ENCODE peak calls at places on chromosome X, in six cellular contexts. M is right cardiac atrium, I is aorta, X is suprapubic skin, N is mesenchymal stem cell, W is upper lobe of right lung. C is an unnamed sample.

GRCh38 chrX:133813991-133814390 is 171.4 kb downstream of the GPC3 start:
- DNase-seq in M (no peak), I (no peak), X (no peak), N (no peak), W (no peak), C (no peak)

GRCh38 chrX:22686138-22686541 is 313.6 kb upstream of the DDX53 start:
- DNase-seq in M (peak; percentile 35), I (no peak), X (peak; percentile 48), N (peak; percentile 13), W (no peak), C (no peak)

GRCh38 chrX:151806967-151807540 is 72.5 kb downstream of the CNGA2 start:
- DNase-seq in M (no peak), I (no peak), X (no peak), N (no peak), W (no peak), C (no peak)

GRCh38 chrX:104318330-104319009 is 63.7 kb upstream of the ESX1 start:
- DNase-seq in M (no peak), I (no peak), X (no peak), N (peak; percentile 21), W (no peak), C (no peak)

GRCh38 chrX:84188320-84188834 is 378 bp upstream of the RPS6KA6 start:
- DNase-seq in M (peak; percentile 77), I (peak; percentile 86), X (no peak), N (peak; percentile 63), W (peak; percentile 76), C (peak; percentile 67)

GRCh38 chrX:19846995-19847790 is 40.2 kb downstream of the SH3KBP1 start:
- DNase-seq in M (no peak), I (no peak), X (no peak), N (peak; percentile 93), W (no peak), C (no peak)

GRCh38 chrX:154096140-154097002 is 1.1 kb downstream of the MECP2 start:
- DNase-seq in M (peak; percentile 58), I (no peak), X (no peak), N (peak; percentile 24), W (peak; percentile 64), C (no peak)

GRCh38 chrX:1685460-1685859 is 70.6 kb downstream of the ASMT start:
- DNase-seq in M (no peak), I (no peak), X (no peak), N (no peak), W (no peak), C (no peak)

GRCh38 chrX:49106930-49107329 is 16.6 kb downstream of the GPKOW start:
- DNase-seq in M (no peak), I (no peak), X (no peak), N (peak; percentile 57), W (no peak), C (peak; percentile 39)

GRCh38 chrX:136781180-136781797 is 557 bp upstream of the ARHGEF6 start:
- DNase-seq in M (no peak), I (no peak), X (no peak), N (peak; percentile 12), W (no peak), C (no peak)

GRCh38 chrX:130055103-130055502 is 55.2 kb downstream of the ELF4 start:
- DNase-seq in M (peak; percentile 65), I (no peak), X (no peak), N (peak; percentile 33), W (no peak), C (no peak)

GRCh38 chrX:77698242-77698641 is 87.8 kb downstream of the ATRX start:
- DNase-seq in M (no peak), I (no peak), X (no peak), N (no peak), W (no peak), C (no peak)
- H3K27me3 ChIP-seq in M (no peaks in the 10 kb centered on the region), I (no peaks in the 10 kb centered on the region), X (no peaks in the 10 kb centered on the region), N (no peaks in the 10 kb centered on the region), W (no peaks in the 10 kb centered on the region), C (no peaks in the 10 kb centered on the region)

GRCh38 chrX:23898412-23898959 is 9.3 kb downstream of the APOO start:
- DNase-seq in M (no peak), I (no peak), X (no peak), N (peak; percentile 71), W (no peak), C (no peak)
- H3K4me1 ChIP-seq in M (peaks cover 6% of the 10 kb centered on the region), I (no peaks in the 10 kb centered on the region), X (peaks cover 34% of the 10 kb centered on the region), N (peaks cover 6% of the 10 kb centered on the region), W (peaks cover 8% of the 10 kb centered on the region), C (no peaks in the 10 kb centered on the region)

DNA sequence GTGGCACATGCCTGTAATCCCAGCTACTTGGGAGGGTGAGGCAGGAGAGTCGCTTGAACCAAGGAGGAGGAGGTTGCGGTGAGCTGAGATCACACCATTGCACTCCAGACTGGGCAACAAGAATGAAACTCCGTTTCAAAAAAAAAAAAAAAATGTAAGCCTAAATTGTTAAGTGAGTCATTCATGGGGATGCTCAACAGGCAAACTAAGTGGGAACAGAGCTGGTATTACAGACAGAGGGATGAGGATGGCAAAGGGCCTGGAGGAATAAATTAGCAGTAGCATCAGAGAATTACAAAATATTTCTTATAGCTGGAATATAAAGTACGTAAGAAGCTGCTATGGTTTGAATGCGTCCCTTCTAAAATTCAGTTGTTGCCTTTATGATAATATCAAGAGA is 43.4 kb upstream of the OGT start:
- DNase-seq in M (no peak), I (no peak), X (no peak), N (no peak), W (no peak), C (no peak)
- H3K27me3 ChIP-seq in M (no peaks in the 10 kb centered on the region), I (no peaks in the 10 kb centered on the region), X (no peaks in the 10 kb centered on the region), N (no peaks in the 10 kb centered on the region), W (no peaks in the 10 kb centered on the region), C (no peaks in the 10 kb centered on the region)

GRCh38 chrX:114905251-114905650 is 112.2 kb downstream of the IL13RA2 start:
- DNase-seq in M (no peak), I (no peak), X (no peak), N (no peak), W (no peak), C (no peak)
- H3K4me1 ChIP-seq in M (no peaks in the 10 kb centered on the region), I (no peaks in the 10 kb centered on the region), X (no peaks in the 10 kb centered on the region), N (no peaks in the 10 kb centered on the region), W (no peaks in the 10 kb centered on the region), C (no peaks in the 10 kb centered on the region)

DNA sequence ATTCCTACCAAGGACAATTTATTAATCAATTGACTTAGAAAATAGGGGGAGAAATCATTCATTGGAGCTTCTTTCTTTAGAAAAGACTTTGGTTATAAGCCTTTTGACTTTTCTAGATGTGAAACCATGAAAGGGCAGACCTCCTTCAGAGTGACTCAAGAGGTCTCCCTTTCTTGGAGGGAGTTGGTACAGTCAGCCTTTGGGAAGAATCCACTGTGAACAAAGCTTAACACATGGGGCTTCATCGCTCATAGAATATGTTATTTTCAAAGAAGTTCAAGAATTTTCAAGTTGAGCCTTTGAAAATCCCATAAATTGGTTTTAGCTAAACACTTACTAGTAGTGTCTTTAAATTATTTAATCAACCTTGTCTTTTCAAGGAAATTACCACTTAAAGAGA is 28.0 kb downstream of the RIPPLY1 start:
- DNase-seq in M (no peak), I (no peak), X (no peak), N (peak; percentile 45), W (no peak), C (no peak)
- H3K27me3 ChIP-seq in M (no peaks in the 10 kb centered on the region), I (peaks cover 4% of the 10 kb centered on the region), X (no peaks in the 10 kb centered on the region), N (no peaks in the 10 kb centered on the region), W (no peaks in the 10 kb centered on the region), C (no peaks in the 10 kb centered on the region)

C was measured in pancreas.